ENCODE peak calls at places on chromosomes 7 and 10, in ten cellular contexts. Y, O, W, R, Q, H, L, A, M and F are unnamed samples.

GRCh38 chr10:79298403-79299244 is 48.6 kb upstream of the PPIF start:
- DNase-seq in O (no peak), Q (no peak), M (peak; percentile 68), L (peak; percentile 47), H (no peak), R (no peak), A (peak; percentile 92), W (no peak), Y (peak; percentile 91), F (peak; percentile 98)

GRCh38 chr7:105990726-105991465 is 27.8 kb downstream of the CDHR3 start:
- DNase-seq in M (no peak), A (no peak), Q (no peak), O (no peak), R (no peak), W (no peak), H (no peak), L (no peak), Y (no peak), F (no peak)

GRCh38 chr7:130500910-130501309 is 9.0 kb downstream of the MEST start:
- DNase-seq in M (no peak), L (no peak), W (no peak), H (no peak), O (no peak), Y (no peak), R (no peak), Q (no peak), A (no peak), F (no peak)

GRCh38 chr10:118729641-118730258 is 25.0 kb downstream of the CACUL1 start:
- DNase-seq in L (no peak), W (peak; percentile 26), H (no peak), Q (no peak), M (no peak), Y (no peak), A (no peak), O (no peak), R (no peak), F (no peak)

GRCh38 chr7:15561840-15562239 is at the start of gene AGMO:
- DNase-seq in H (no peak), Q (peak; percentile 16), Y (peak; percentile 55), L (no peak), O (no peak), W (no peak), M (peak; percentile 87), A (no peak), R (peak; percentile 81), F (peak; percentile 62)

GRCh38 chr7:42227523-42227922 is 9.5 kb downstream of the GLI3 start:
- DNase-seq in O (no peak), R (no peak), M (no peak), A (no peak), L (no peak), Y (no peak), Q (no peak), W (no peak), H (no peak), F (no peak)

GRCh38 chr7:108452707-108453106 is 3.5 kb downstream of the NRCAM start:
- DNase-seq in R (no peak), Q (peak; percentile 21), A (no peak), Y (no peak), M (no peak), L (no peak), H (no peak), W (no peak), O (no peak), F (peak; percentile 47)

GRCh38 chr10:125844673-125845300 is 21.4 kb downstream of the BCCIP start:
- DNase-seq in L (no peak), W (no peak), R (no peak), M (no peak), O (no peak), Q (no peak), A (no peak), H (no peak), Y (no peak), F (no peak)

GRCh38 chr7:35725280-35725680 is 30.3 kb upstream of the HERPUD2 start:
- DNase-seq in R (no peak), M (no peak), O (no peak), Q (no peak), A (no peak), W (peak; percentile 84), L (no peak), H (peak; percentile 37), Y (no peak), F (no peak)

GRCh38 chr10:32893431-32893830 is 64.6 kb downstream of the ITGB1 start:
- DNase-seq in L (no peak), Q (no peak), Y (no peak), R (no peak), W (no peak), H (no peak), A (no peak), M (no peak), O (no peak), F (peak; percentile 38)

GRCh38 chr7:133602291-133602690 is 349.4 kb downstream of the EXOC4 start:
- DNase-seq in L (no peak), H (no peak), W (no peak), O (no peak), A (peak; percentile 26), R (no peak), M (no peak), Y (peak; percentile 75), Q (no peak), F (peak; percentile 67)

GRCh38 chr7:41956276-41956675 is 253.4 kb upstream of the INHBA start:
- DNase-seq in Q (no peak), H (no peak), W (no peak), M (no peak), Y (no peak), R (no peak), A (no peak), L (no peak), O (no peak), F (no peak)

GRCh38 chr10:112721080-112721698 is 228.9 kb upstream of the TCF7L2 start:
- DNase-seq in L (no peak), Y (no peak), Q (peak; percentile 43), R (no peak), H (no peak), O (no peak), W (peak; percentile 9), A (no peak), M (peak; percentile 50), F (peak; percentile 64)

GRCh38 chr7:71982847-71983246 is 429.3 kb downstream of the CALN1 start:
- DNase-seq in A (no peak), H (no peak), W (no peak), L (no peak), O (no peak), M (no peak), R (no peak), Q (no peak), Y (no peak), F (no peak)

GRCh38 chr10:29067628-29068027 is 221.2 kb upstream of the LYZL1 start:
- DNase-seq in Q (no peak), A (no peak), L (no peak), H (no peak), M (no peak), Y (no peak), R (no peak), W (no peak), O (no peak), F (no peak)

GRCh38 chr7:106031271-106032029 is 68.4 kb downstream of the CDHR3 start:
- DNase-seq in Q (no peak), A (no peak), M (no peak), L (no peak), Y (no peak), O (peak; percentile 47), W (no peak), H (no peak), R (no peak), F (peak; percentile 46)

GRCh38 chr10:99551158-99551557 is 18.4 kb downstream of the NKX2-3 start:
- DNase-seq in M (peak; percentile 57), L (no peak), A (peak; percentile 18), O (peak; percentile 39), Y (peak; percentile 45), R (no peak), H (no peak), W (no peak), Q (peak; percentile 69), F (peak; percentile 72)

GRCh38 chr10:76544789-76545188 is 1092.8 kb downstream of the KCNMA1 start:
- DNase-seq in M (no peak), H (no peak), L (no peak), W (no peak), Y (no peak), O (no peak), R (no peak), Q (no peak), A (no peak), F (no peak)

GRCh38 chr10:3755440-3756359 is 29.3 kb downstream of the KLF6 start:
- DNase-seq in Y (no peak), R (no peak), W (no peak), Q (peak; percentile 75), O (no peak), A (no peak), L (no peak), H (no peak), M (no peak), F (peak; percentile 51)

GRCh38 chr7:25995893-25996529 is 156.0 kb upstream of the NFE2L3 start:
- DNase-seq in R (no peak), A (no peak), Y (no peak), L (no peak), M (no peak), O (peak; percentile 44), W (no peak), Q (peak; percentile 38), H (no peak), F (no peak)

GRCh38 chr7:158973941-158974785 is 117.8 kb downstream of the DYNC2I1 start:
- DNase-seq in H (no peak), Q (no peak), A (no peak), Y (no peak), M (no peak), W (no peak), O (no peak), L (no peak), R (no peak), F (no peak)

GRCh38 chr10:102352066-102352715 is 43.3 kb upstream of the NFKB2 start:
- DNase-seq in Y (no peak), L (peak; percentile 69), H (peak; percentile 45), A (no peak), M (peak; percentile 69), Q (peak; percentile 94), O (peak; percentile 56), R (peak; percentile 65), W (no peak), F (peak; percentile 38)

GRCh38 chr10:114538544-114538906 is 119.5 kb downstream of the ABLIM1 start:
- DNase-seq in W (no peak), H (peak; percentile 44), Y (no peak), O (no peak), Q (no peak), A (no peak), L (peak; percentile 43), R (peak; percentile 79), M (peak; percentile 90), F (no peak)

GRCh38 chr7:52540041-52540440 is 495.4 kb upstream of the POM121L12 start:
- DNase-seq in A (peak; percentile 18), H (no peak), Q (no peak), M (no peak), W (no peak), L (no peak), Y (no peak), O (no peak), R (no peak), F (no peak)

GRCh38 chr7:107592361-107593024 is 12.4 kb downstream of the BCAP29 start:
- DNase-seq in Y (peak; percentile 63), A (peak; percentile 78), M (no peak), L (no peak), H (no peak), W (no peak), O (no peak), Q (no peak), R (no peak), F (peak; percentile 91)

GRCh38 chr7:5177060-5177459 is 13.0 kb upstream of the WIPI2 start:
- DNase-seq in O (no peak), H (no peak), A (peak; percentile 20), Y (no peak), W (no peak), L (no peak), R (peak; percentile 57), M (peak; percentile 27), Q (no peak), F (peak; percentile 92)

GRCh38 chr7:55363386-55364170 is 1.6 kb upstream of the LANCL2 start:
- DNase-seq in Q (no peak), R (no peak), W (no peak), Y (no peak), L (no peak), A (no peak), O (no peak), H (no peak), M (no peak), F (no peak)

GRCh38 chr7:131897016-131897789 is 340.8 kb upstream of the PODXL start:
- DNase-seq in R (no peak), Q (no peak), Y (peak; percentile 12), O (peak; percentile 57), L (no peak), W (no peak), M (peak; percentile 20), H (no peak), A (peak; percentile 23), F (peak; percentile 7)